ENCODE peak calls at places on chromosomes 5 and 9, in seven cellular contexts. Z, L, N, J, S, K and O are unnamed samples.

GRCh38 chr9:123395276-123396006 is 39.4 kb downstream of the CRB2 start:
- DNase-seq in Z (no peak), L (no peak), N (no peak), J (no peak), S (no peak), K (no peak), O (no peak)

GRCh38 chr5:102312586-102312985 is 16.5 kb upstream of the SLCO4C1 start:
- DNase-seq in Z (no peak), L (no peak), N (no peak), J (no peak), S (no peak), K (no peak), O (no peak)

GRCh38 chr9:126952180-126952960 is 37.8 kb downstream of the RALGPS1 start:
- DNase-seq in Z (no peak), L (no peak), N (no peak), J (no peak), S (no peak), K (no peak), O (no peak)

GRCh38 chr5:2330731-2331130 is 420.7 kb downstream of the IRX2 start:
- DNase-seq in Z (no peak), L (no peak), N (no peak), J (no peak), S (no peak), K (no peak), O (no peak)

GRCh38 chr5:34552686-34553085 is 103.4 kb upstream of the RAI14 start:
- DNase-seq in Z (no peak), L (no peak), N (no peak), J (no peak), S (no peak), K (no peak), O (no peak)

GRCh38 chr5:139985733-139986132 is 57.4 kb downstream of the NRG2 start:
- DNase-seq in Z (peak; percentile 31), L (no peak), N (no peak), J (no peak), S (peak; percentile 44), K (peak; percentile 66), O (no peak)

GRCh38 chr9:105858284-105858683 is 163.9 kb downstream of the TMEM38B start:
- DNase-seq in Z (no peak), L (no peak), N (no peak), J (no peak), S (no peak), K (no peak), O (no peak)

GRCh38 chr5:60148356-60148755 is 254.8 kb upstream of the PDE4D start:
- DNase-seq in Z (no peak), L (no peak), N (no peak), J (no peak), S (no peak), K (no peak), O (no peak)

GRCh38 chr5:167953151-167953788 is 338.2 kb upstream of the WWC1 start:
- DNase-seq in Z (no peak), L (no peak), N (no peak), J (no peak), S (no peak), K (no peak), O (no peak)

GRCh38 chr5:126865299-126865698 is 88.4 kb downstream of the LMNB1 start:
- DNase-seq in Z (no peak), L (no peak), N (no peak), J (no peak), S (no peak), K (peak; percentile 60), O (no peak)

DNA sequence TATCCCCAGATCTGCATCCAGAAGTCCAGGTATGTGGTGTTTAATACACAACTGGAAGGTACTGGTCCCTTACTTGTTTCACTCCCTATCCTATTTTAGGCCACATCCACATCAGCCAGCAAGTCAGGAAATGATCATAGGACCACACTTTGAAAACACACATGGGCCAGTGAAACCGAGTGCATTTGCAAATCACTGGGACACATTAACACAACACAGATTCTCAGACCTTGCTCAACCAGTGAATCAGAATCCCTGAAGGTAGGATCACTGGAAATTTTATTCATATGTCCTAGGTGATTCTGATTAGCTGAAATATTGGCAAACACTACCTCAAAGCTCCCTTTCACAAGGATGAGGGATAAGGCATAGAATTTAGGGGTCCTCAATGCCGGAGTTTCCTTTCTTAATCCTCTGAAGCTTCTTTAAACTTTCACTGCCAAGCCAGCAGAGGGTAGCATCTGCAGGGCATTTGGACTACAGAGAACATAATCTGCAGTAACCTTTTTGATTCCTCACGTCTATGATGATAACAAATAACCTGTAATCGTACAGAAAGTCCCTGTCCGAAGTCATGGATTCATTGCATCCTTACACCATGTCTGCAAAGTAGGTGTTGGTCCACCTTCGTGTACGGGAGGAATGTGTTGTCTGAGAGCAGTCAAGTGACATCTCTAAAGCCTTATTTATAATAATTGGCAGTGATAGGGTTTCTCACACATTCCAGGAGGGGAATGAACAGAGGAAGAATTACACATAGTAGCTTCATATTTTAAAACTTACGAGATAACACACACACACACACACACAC is 11.0 kb upstream of the ABLIM3 start:
- DNase-seq in Z (no peak), L (peak; percentile 49), N (no peak), J (no peak), S (no peak), K (no peak), O (no peak)
- TF ChIP-seq CTCF in Z (peak; percentile 35), L (peak; percentile 64), N (peak; percentile 27), J (no peak), S (peak; percentile 70), K (peak; percentile 37), O (no peak)

DNA sequence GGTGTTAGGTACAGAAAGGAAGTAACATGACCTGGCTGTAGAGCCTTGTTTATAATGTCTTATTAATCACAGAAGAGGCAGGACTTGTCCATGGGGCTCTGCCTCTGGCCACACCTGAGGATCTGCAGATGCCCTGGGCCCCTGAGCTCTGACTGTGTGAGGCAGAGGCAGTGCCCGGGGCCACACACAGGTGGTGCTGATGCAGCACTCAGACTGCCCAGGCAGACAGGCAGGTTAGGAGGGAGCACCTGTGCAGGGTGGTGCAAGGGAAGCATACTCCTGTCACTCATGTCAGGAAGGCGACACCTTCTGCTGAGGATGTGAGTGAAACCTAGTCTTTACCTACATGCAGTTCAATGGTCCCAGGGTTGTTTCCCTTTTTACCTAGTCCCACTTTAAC is 88.7 kb downstream of the CFAP90 start:
- DNase-seq in Z (no peak), L (no peak), N (no peak), J (no peak), S (no peak), K (no peak), O (no peak)
- TF ChIP-seq CTCF in Z (no peak), L (no peak), N (no peak), J (no peak), S (no peak), K (no peak), O (no peak)

DNA sequence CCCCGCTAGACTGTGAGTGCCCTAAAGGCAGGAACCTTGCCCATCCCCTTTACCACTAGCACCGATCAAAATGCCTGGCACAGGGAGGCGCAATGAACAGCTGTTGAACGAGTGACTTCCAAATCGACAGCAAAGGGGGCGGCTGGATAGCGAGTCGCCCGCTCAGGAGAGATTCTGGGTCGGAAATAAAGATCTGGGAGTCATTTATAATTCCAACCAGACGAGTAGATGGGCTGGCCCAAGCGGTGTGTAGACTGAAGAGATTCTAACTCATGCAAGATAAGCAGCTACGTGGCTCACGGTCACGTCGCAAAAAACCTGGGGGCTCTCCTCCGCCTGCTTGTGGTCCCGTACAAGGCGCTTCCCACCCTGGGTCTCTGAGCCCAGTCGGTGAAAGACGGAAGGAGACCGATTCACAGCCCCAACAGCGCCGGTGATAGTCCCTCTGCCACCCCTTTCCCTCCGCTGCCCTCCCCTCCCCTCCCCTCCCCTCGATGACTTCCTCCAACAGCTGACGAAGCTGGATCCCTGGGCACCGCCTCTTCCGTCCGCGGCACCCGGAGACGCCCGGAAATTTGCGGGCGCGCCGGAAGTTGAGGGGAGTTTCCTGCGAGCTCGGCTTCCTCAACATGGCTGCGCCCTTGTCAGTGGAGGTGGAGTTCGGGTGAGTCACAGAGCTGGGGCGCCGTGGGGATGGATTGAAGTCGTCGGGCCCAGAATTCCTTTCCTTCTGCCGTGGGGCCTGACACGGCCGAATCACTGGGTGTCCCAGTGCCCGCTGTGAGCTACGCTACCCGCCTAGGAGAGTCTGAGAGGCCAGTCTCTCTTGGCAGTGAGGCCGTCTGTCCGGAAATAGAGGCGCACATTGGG is at the start of gene URM1:
- DNase-seq in Z (peak; percentile 97), L (peak; percentile 91), N (peak; percentile 98), J (peak; percentile 98), S (peak; percentile 95), K (peak; percentile 81), O (peak; percentile 97)
- TF ChIP-seq CTCF in Z (peak; percentile 28), L (no peak), N (no peak), J (no peak), S (peak; percentile 22), K (peak; percentile 19), O (no peak)

DNA sequence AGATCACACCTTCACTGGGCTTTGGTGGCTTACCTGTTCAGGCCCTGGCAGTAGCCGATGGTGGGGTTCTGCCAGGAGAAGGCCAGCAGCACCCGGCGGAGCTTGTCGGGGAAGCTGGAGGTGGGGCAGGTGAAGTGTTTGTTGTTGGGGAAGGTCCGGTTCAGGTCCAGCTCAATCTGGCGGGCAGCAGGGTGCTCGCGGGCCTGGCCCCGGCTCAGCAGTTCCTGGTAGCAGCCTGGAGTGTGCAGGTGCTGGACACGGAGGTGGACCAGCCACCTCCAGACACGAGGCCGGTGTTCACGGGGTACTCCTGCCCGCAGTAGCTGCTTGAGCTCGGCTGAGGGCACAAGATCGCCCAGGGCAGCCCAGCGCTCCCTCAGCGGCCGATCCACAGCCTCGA is 16.2 kb upstream of the CORO2A start:
- DNase-seq in Z (no peak), L (no peak), N (peak; percentile 54), J (no peak), S (no peak), K (no peak), O (no peak)
- TF ChIP-seq CTCF in Z (no peak), L (no peak), N (no peak), J (no peak), S (no peak), K (no peak), O (no peak)

GRCh38 chr9:87950296-87950695 is 24.0 kb downstream of the CDK20 start:
- DNase-seq in Z (no peak), L (no peak), N (no peak), J (no peak), S (no peak), K (no peak), O (no peak)

GRCh38 chr9:87954230-87954629 is 20.1 kb downstream of the CDK20 start:
- DNase-seq in Z (no peak), L (no peak), N (no peak), J (no peak), S (no peak), K (no peak), O (no peak)

GRCh38 chr9:87950765-87951488 is 23.4 kb downstream of the CDK20 start:
- DNase-seq in Z (peak; percentile 31), L (peak; percentile 12), N (no peak), J (no peak), S (no peak), K (no peak), O (no peak)
- TF ChIP-seq CTCF in Z (peak; percentile 43), L (peak; percentile 37), N (peak; percentile 47), J (no peak), S (peak; percentile 35), K (peak; percentile 30), O (peak; percentile 78)